ENCODE peak calls at places on chromosomes 13 and 19, in four cellular contexts. F is germinal center; N is activated T-cell treated with anti-CD3 and anti-CD28 coated beads for 1 hour; W is activated naive CD8-positive, alpha-beta T cell treated with anti-CD3 and anti-CD28 coated beads, Interleukin-2, amount 50 U/mL, for 24 hours. X is an unnamed sample.

GRCh38 chr13:49869514-49869913 is 66.6 kb downstream of the SPRYD7 start:
- DNase-seq in F (no peak), N (no peak), W (no peak), X (no peak)

GRCh38 chr19:38045554-38046253 is 138.7 kb downstream of the SIPA1L3 start:
- DNase-seq in F (no peak), N (no peak), W (no peak), X (no peak)

GRCh38 chr19:33862991-33863390 is 66.3 kb downstream of the KCTD15 start:
- DNase-seq in F (no peak), N (no peak), W (no peak), X (no peak)

GRCh38 chr19:12723643-12724426 is at the start of gene TNPO2:
- DNase-seq in F (peak; percentile 72), N (peak; percentile 52), W (peak; percentile 78), X (peak; percentile 44)

GRCh38 chr19:10797078-10797477 is 38.9 kb downstream of the TMED1 start:
- DNase-seq in F (no peak), N (peak; percentile 19), W (peak; percentile 26), X (peak; percentile 26)

GRCh38 chr13:62473190-62473943 is 1057.7 kb upstream of the PCDH20 start:
- DNase-seq in F (no peak), N (no peak), W (no peak), X (no peak)

GRCh38 chr13:40536443-40537113 is 129.9 kb downstream of the FOXO1 start:
- DNase-seq in F (no peak), N (no peak), W (no peak), X (no peak)

GRCh38 chr13:35470671-35471465 is 5.6 kb downstream of the MAB21L1 start:
- DNase-seq in F (no peak), N (no peak), W (no peak), X (no peak)

GRCh38 chr19:33263325-33264023 is 37.8 kb upstream of the SLC7A10 start:
- DNase-seq in F (no peak), N (no peak), W (no peak), X (no peak)

GRCh38 chr19:7860166-7860901 is 13.9 kb downstream of the PRR36 start:
- DNase-seq in F (no peak), N (no peak), W (no peak), X (no peak)

GRCh38 chr19:51784922-51785690 is 9.9 kb upstream of the FPR3 start:
- DNase-seq in F (no peak), N (no peak), W (peak; percentile 47), X (peak; percentile 24)

GRCh38 chr13:73258396-73258795 is 199.6 kb downstream of the KLF5 start:
- DNase-seq in F (no peak), N (no peak), W (no peak), X (no peak)

GRCh38 chr19:42066075-42066754 is 3.8 kb downstream of the GRIK5 start:
- DNase-seq in F (no peak), N (no peak), W (no peak), X (no peak)

X was measured in activated T-helper 9 cell treated with anti-CD3 and anti-CD28 coated beads, Interleukin-2, amount 50 U/mL, for 16 hours.